ENCODE peak calls at places on chromosomes 13 and 19, in five cellular contexts. One of them, this sample, is unnamed.

GRCh38 chr13:32903720-32904119 is 112.5 kb upstream of the KL start:
- DNase-seq in hepatocyte: no peak
- DNase-seq in astrocyte of the spinal cord: no peak
- DNase-seq in lower lobe of right lung: no peak
- DNase-seq in BE2C: no peak
- DNase-seq in this sample: no peak

GRCh38 chr13:32731576-32731975 is 145.3 kb downstream of the PDS5B start:
- DNase-seq in hepatocyte: peak
- DNase-seq in astrocyte of the spinal cord: peak
- DNase-seq in lower lobe of right lung: no peak
- DNase-seq in BE2C: no peak
- DNase-seq in this sample: no peak

GRCh38 chr19:3809881-3810707 is 23.9 kb upstream of the MATK start:
- DNase-seq in hepatocyte: no peak
- DNase-seq in astrocyte of the spinal cord: no peak
- DNase-seq in lower lobe of right lung: no peak
- DNase-seq in BE2C: no peak
- DNase-seq in this sample: no peak

GRCh38 chr19:10122066-10122465 is 2.4 kb upstream of the EIF3G start:
- DNase-seq in hepatocyte: no peak
- DNase-seq in astrocyte of the spinal cord: peak
- DNase-seq in lower lobe of right lung: no peak
- DNase-seq in BE2C: no peak
- DNase-seq in this sample: no peak

GRCh38 chr13:99071666-99072065 is 93.8 kb upstream of the DOCK9 start:
- DNase-seq in hepatocyte: no peak
- DNase-seq in astrocyte of the spinal cord: no peak
- DNase-seq in lower lobe of right lung: no peak
- DNase-seq in BE2C: no peak
- DNase-seq in this sample: no peak

GRCh38 chr19:2949939-2950285 is 5.1 kb upstream of the ZNF77 start:
- DNase-seq in hepatocyte: peak
- DNase-seq in astrocyte of the spinal cord: peak
- DNase-seq in lower lobe of right lung: no peak
- DNase-seq in BE2C: peak
- DNase-seq in this sample: no peak

GRCh38 chr13:33003458-33004019 is 12.7 kb upstream of the KL start:
- DNase-seq in hepatocyte: no peak
- DNase-seq in astrocyte of the spinal cord: no peak
- DNase-seq in lower lobe of right lung: no peak
- DNase-seq in BE2C: no peak
- DNase-seq in this sample: no peak

GRCh38 chr19:28289294-28290063 is 923.5 kb downstream of the UQCRFS1 start:
- DNase-seq in hepatocyte: peak
- DNase-seq in astrocyte of the spinal cord: peak
- DNase-seq in lower lobe of right lung: no peak
- DNase-seq in BE2C: no peak
- DNase-seq in this sample: no peak

GRCh38 chr19:5313307-5313706 is 27.3 kb downstream of the PTPRS start:
- DNase-seq in hepatocyte: no peak
- DNase-seq in astrocyte of the spinal cord: no peak
- DNase-seq in lower lobe of right lung: no peak
- DNase-seq in BE2C: peak
- DNase-seq in this sample: no peak

GRCh38 chr13:29918845-29919244 is 68.4 kb upstream of the UBL3 start:
- DNase-seq in hepatocyte: no peak
- DNase-seq in astrocyte of the spinal cord: peak
- DNase-seq in lower lobe of right lung: no peak
- DNase-seq in BE2C: no peak
- DNase-seq in this sample: no peak

GRCh38 chr13:100855151-100855550 is 180.6 kb upstream of the TMTC4 start:
- DNase-seq in hepatocyte: no peak
- DNase-seq in astrocyte of the spinal cord: no peak
- DNase-seq in lower lobe of right lung: no peak
- DNase-seq in BE2C: no peak
- DNase-seq in this sample: no peak

GRCh38 chr19:50230379-50231351 is 27.2 kb downstream of the MYH14 start:
- DNase-seq in hepatocyte: no peak
- DNase-seq in astrocyte of the spinal cord: no peak
- DNase-seq in lower lobe of right lung: no peak
- DNase-seq in BE2C: no peak
- DNase-seq in this sample: no peak

GRCh38 chr19:15136234-15136954 is 29.2 kb downstream of the SYDE1 start:
- DNase-seq in hepatocyte: peak
- DNase-seq in astrocyte of the spinal cord: no peak
- DNase-seq in lower lobe of right lung: no peak
- DNase-seq in BE2C: no peak
- DNase-seq in this sample: no peak

GRCh38 chr19:10690351-10690781 is 10.9 kb upstream of the QTRT1 start:
- DNase-seq in hepatocyte: no peak
- DNase-seq in astrocyte of the spinal cord: no peak
- DNase-seq in lower lobe of right lung: no peak
- DNase-seq in BE2C: peak
- DNase-seq in this sample: no peak

GRCh38 chr13:99741979-99742378 is 229.6 kb downstream of the ZIC5 start:
- DNase-seq in hepatocyte: no peak
- DNase-seq in astrocyte of the spinal cord: no peak
- DNase-seq in lower lobe of right lung: no peak
- DNase-seq in BE2C: no peak
- DNase-seq in this sample: no peak

GRCh38 chr13:40464991-40465390 is 201.4 kb downstream of the FOXO1 start:
- DNase-seq in hepatocyte: no peak
- DNase-seq in astrocyte of the spinal cord: no peak
- DNase-seq in lower lobe of right lung: no peak
- DNase-seq in BE2C: no peak
- DNase-seq in this sample: no peak

GRCh38 chr19:12052057-12052570 is 647 bp downstream of the ZNF878 start:
- DNase-seq in hepatocyte: peak
- DNase-seq in astrocyte of the spinal cord: no peak
- DNase-seq in lower lobe of right lung: no peak
- DNase-seq in BE2C: no peak
- DNase-seq in this sample: no peak

GRCh38 chr13:86591862-86592261 is 792.6 kb upstream of the SLITRK6 start:
- DNase-seq in hepatocyte: no peak
- DNase-seq in astrocyte of the spinal cord: no peak
- DNase-seq in lower lobe of right lung: no peak
- DNase-seq in BE2C: no peak
- DNase-seq in this sample: no peak

GRCh38 chr19:40786060-40787037 is 8.3 kb downstream of the RAB4B start:
- DNase-seq in hepatocyte: no peak
- DNase-seq in astrocyte of the spinal cord: no peak
- DNase-seq in lower lobe of right lung: no peak
- DNase-seq in BE2C: no peak
- DNase-seq in this sample: no peak

GRCh38 chr13:84208251-84208650 is 326.0 kb upstream of the SLITRK1 start:
- DNase-seq in hepatocyte: no peak
- DNase-seq in astrocyte of the spinal cord: no peak
- DNase-seq in lower lobe of right lung: no peak
- DNase-seq in BE2C: no peak
- DNase-seq in this sample: no peak

GRCh38 chr13:58097831-58098230 is 466.3 kb downstream of the PCDH17 start:
- DNase-seq in hepatocyte: no peak
- DNase-seq in astrocyte of the spinal cord: peak
- DNase-seq in lower lobe of right lung: no peak
- DNase-seq in BE2C: no peak
- DNase-seq in this sample: no peak

GRCh38 chr19:45881082-45881908 is 4.6 kb downstream of the IRF2BP1 start:
- DNase-seq in hepatocyte: peak
- DNase-seq in astrocyte of the spinal cord: no peak
- DNase-seq in lower lobe of right lung: no peak
- DNase-seq in BE2C: no peak
- DNase-seq in this sample: no peak

GRCh38 chr19:45526143-45526542 is 18.9 kb downstream of the VASP start:
- DNase-seq in hepatocyte: peak
- DNase-seq in astrocyte of the spinal cord: peak
- DNase-seq in lower lobe of right lung: peak
- DNase-seq in BE2C: peak
- DNase-seq in this sample: no peak

GRCh38 chr13:85535306-85535705 is 263.9 kb downstream of the SLITRK6 start:
- DNase-seq in hepatocyte: no peak
- DNase-seq in astrocyte of the spinal cord: no peak
- DNase-seq in lower lobe of right lung: no peak
- DNase-seq in BE2C: no peak
- DNase-seq in this sample: no peak

GRCh38 chr13:83829800-83830199 is 52.5 kb downstream of the SLITRK1 start:
- DNase-seq in hepatocyte: no peak
- DNase-seq in astrocyte of the spinal cord: no peak
- DNase-seq in lower lobe of right lung: no peak
- DNase-seq in BE2C: no peak
- DNase-seq in this sample: no peak

GRCh38 chr19:47404334-47405196 is 14.8 kb downstream of the MEIS3 start:
- DNase-seq in hepatocyte: no peak
- DNase-seq in astrocyte of the spinal cord: no peak
- DNase-seq in lower lobe of right lung: no peak
- DNase-seq in BE2C: no peak
- DNase-seq in this sample: no peak

GRCh38 chr13:25046985-25047660 is 48.8 kb upstream of the PABPC3 start:
- DNase-seq in hepatocyte: peak
- DNase-seq in astrocyte of the spinal cord: peak
- DNase-seq in lower lobe of right lung: no peak
- DNase-seq in BE2C: no peak
- DNase-seq in this sample: no peak

GRCh38 chr19:2032296-2032941 is 16.9 kb upstream of the BTBD2 start:
- DNase-seq in hepatocyte: peak
- DNase-seq in astrocyte of the spinal cord: peak
- DNase-seq in lower lobe of right lung: peak
- DNase-seq in BE2C: peak
- DNase-seq in this sample: peak

GRCh38 chr19:4633140-4633967 is 6.0 kb upstream of the TNFAIP8L1 start:
- DNase-seq in hepatocyte: peak
- DNase-seq in astrocyte of the spinal cord: peak
- DNase-seq in lower lobe of right lung: peak
- DNase-seq in BE2C: peak
- DNase-seq in this sample: no peak

GRCh38 chr19:30391554-30392551 is 19.7 kb downstream of the ZNF536 start:
- DNase-seq in hepatocyte: no peak
- DNase-seq in astrocyte of the spinal cord: peak
- DNase-seq in lower lobe of right lung: no peak
- DNase-seq in BE2C: no peak
- DNase-seq in this sample: no peak

GRCh38 chr19:42122691-42123607 is 9.3 kb downstream of the POU2F2 start:
- DNase-seq in hepatocyte: no peak
- DNase-seq in astrocyte of the spinal cord: no peak
- DNase-seq in lower lobe of right lung: no peak
- DNase-seq in BE2C: no peak
- DNase-seq in this sample: no peak

GRCh38 chr13:105538346-105538745 is 997.1 kb downstream of the EFNB2 start:
- DNase-seq in hepatocyte: no peak
- DNase-seq in astrocyte of the spinal cord: no peak
- DNase-seq in lower lobe of right lung: no peak
- DNase-seq in BE2C: no peak
- DNase-seq in this sample: no peak

GRCh38 chr13:44930907-44931676 is 58.2 kb downstream of the NUFIP1 start:
- DNase-seq in hepatocyte: no peak
- DNase-seq in astrocyte of the spinal cord: peak
- DNase-seq in lower lobe of right lung: no peak
- DNase-seq in BE2C: peak
- DNase-seq in this sample: no peak

DNA sequence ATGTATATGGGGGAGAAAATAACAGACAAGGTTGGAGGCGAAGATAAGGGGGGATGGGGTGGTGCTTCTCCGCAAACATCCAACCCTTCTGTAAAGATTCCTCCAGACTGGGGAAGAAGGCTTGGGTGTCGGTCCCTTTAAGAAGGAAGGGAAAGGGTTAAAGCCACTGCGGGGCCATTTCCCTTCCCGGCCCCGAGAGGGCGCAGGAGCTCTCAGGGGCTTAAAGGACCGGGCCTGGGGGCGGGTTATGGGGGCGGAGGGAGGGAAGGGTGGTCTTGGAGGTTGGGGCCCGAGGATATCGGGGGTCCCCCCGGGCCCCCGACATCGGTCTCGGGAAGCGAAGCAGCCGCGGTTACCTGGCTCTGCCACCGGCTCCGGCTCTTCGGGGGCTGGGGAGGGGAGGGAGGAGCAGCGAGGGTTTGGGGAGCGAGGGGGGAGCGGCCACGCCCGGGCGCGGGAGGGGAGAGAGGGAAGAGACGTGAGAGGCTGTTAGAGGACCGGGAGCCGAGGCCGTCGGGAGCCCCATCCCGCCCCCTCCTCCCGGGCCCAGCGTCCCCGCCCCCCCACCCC is 2.8 kb downstream of the TNNT1 start:
- DNase-seq in hepatocyte: no peak
- DNase-seq in astrocyte of the spinal cord: no peak
- DNase-seq in lower lobe of right lung: no peak
- DNase-seq in BE2C: no peak
- DNase-seq in this sample: no peak
- TF ChIP-seq CTCF in hepatocyte: peak
- TF ChIP-seq CTCF in astrocyte of the spinal cord: peak
- TF ChIP-seq CTCF in lower lobe of right lung: no peak
- TF ChIP-seq CTCF in BE2C: peak
- TF ChIP-seq CTCF in this sample: peak

GRCh38 chr19:17725422-17726078 is 6.3 kb downstream of the MAP1S start:
- DNase-seq in hepatocyte: no peak
- DNase-seq in astrocyte of the spinal cord: no peak
- DNase-seq in lower lobe of right lung: no peak
- DNase-seq in BE2C: peak
- DNase-seq in this sample: no peak
- TF ChIP-seq CTCF in hepatocyte: peak
- TF ChIP-seq CTCF in astrocyte of the spinal cord: peak
- TF ChIP-seq CTCF in lower lobe of right lung: peak
- TF ChIP-seq CTCF in BE2C: peak
- TF ChIP-seq CTCF in this sample: peak

GRCh38 chr13:110107568-110108347 is 199.2 kb downstream of the COL4A1 start:
- DNase-seq in hepatocyte: no peak
- DNase-seq in astrocyte of the spinal cord: no peak
- DNase-seq in lower lobe of right lung: no peak
- DNase-seq in BE2C: no peak
- DNase-seq in this sample: no peak
- TF ChIP-seq CTCF in hepatocyte: no peak
- TF ChIP-seq CTCF in astrocyte of the spinal cord: peak
- TF ChIP-seq CTCF in lower lobe of right lung: peak
- TF ChIP-seq CTCF in BE2C: peak
- TF ChIP-seq CTCF in this sample: peak

GRCh38 chr13:107992542-107992941 is 222.8 kb downstream of the LIG4 start:
- DNase-seq in hepatocyte: peak
- DNase-seq in astrocyte of the spinal cord: no peak
- DNase-seq in lower lobe of right lung: no peak
- DNase-seq in BE2C: no peak
- DNase-seq in this sample: no peak

GRCh38 chr13:107999751-108000150 is 215.6 kb downstream of the LIG4 start:
- DNase-seq in hepatocyte: no peak
- DNase-seq in astrocyte of the spinal cord: no peak
- DNase-seq in lower lobe of right lung: no peak
- DNase-seq in BE2C: no peak
- DNase-seq in this sample: no peak

GRCh38 chr13:107993239-107993948 is 221.9 kb downstream of the LIG4 start:
- DNase-seq in hepatocyte: no peak
- DNase-seq in astrocyte of the spinal cord: peak
- DNase-seq in lower lobe of right lung: no peak
- DNase-seq in BE2C: no peak
- DNase-seq in this sample: no peak

DNA sequence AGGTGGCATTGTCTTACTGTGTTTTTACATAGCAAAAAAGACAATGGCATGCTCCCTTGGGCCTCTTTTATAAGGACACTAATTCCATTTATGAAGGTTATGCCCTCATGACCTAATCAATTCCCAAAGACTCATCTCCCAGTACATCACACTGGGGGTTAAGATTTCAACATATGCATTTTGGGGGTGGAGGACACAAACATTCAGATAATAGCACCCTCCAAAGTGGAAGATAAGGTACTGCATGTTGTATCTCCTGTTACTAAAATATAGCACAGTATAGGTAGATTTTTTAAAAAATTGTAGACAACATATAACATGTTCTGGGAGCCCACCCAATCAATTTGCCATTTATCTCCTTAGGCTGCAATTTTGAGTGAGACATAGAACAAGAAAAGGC is 221.2 kb downstream of the LIG4 start:
- DNase-seq in hepatocyte: no peak
- DNase-seq in astrocyte of the spinal cord: no peak
- DNase-seq in lower lobe of right lung: no peak
- DNase-seq in BE2C: no peak
- DNase-seq in this sample: no peak
- TF ChIP-seq CTCF in hepatocyte: no peak
- TF ChIP-seq CTCF in astrocyte of the spinal cord: no peak
- TF ChIP-seq CTCF in lower lobe of right lung: no peak
- TF ChIP-seq CTCF in BE2C: no peak
- TF ChIP-seq CTCF in this sample: no peak

This sample was measured in chondrocyte.